ENCODE peak calls at places on chromosomes 4 and X, in nine cellular contexts. Y, W, T, S, K, D, G, L and R are unnamed samples.

GRCh38 chr4:3807861-3808521 is 41.8 kb downstream of the ADRA2C start:
- DNase-seq in L (no peak), W (no peak), G (no peak), D (no peak), K (no peak), T (no peak), S (peak), Y (no peak), R (no peak)

GRCh38 chrX:104411800-104412199 is 154.2 kb upstream of the IL1RAPL2 start:
- DNase-seq in W (no peak), G (no peak), Y (no peak), L (no peak), K (no peak), D (no peak), T (no peak), S (no peak), R (no peak)

GRCh38 chr4:23455482-23455881 is 434.4 kb downstream of the PPARGC1A start:
- DNase-seq in W (no peak), Y (peak), D (no peak), K (no peak), G (peak), L (peak), S (peak), T (no peak), R (no peak)

GRCh38 chrX:40083120-40083978 is 14.4 kb downstream of the BCOR start:
- DNase-seq in S (peak), K (no peak), D (no peak), G (no peak), T (no peak), Y (no peak), W (no peak), L (no peak), R (no peak)

GRCh38 chrX:78708171-78708570 is 39.3 kb upstream of the LPAR4 start:
- DNase-seq in L (peak), W (no peak), K (no peak), Y (peak), D (peak), T (no peak), G (peak), S (peak), R (no peak)

GRCh38 chr4:74661427-74662171 is 132.7 kb downstream of the BTC start:
- DNase-seq in G (peak), D (peak), T (no peak), Y (peak), W (no peak), S (no peak), L (peak), K (no peak), R (no peak)

GRCh38 chrX:44874481-44875184 is 1.6 kb downstream of the KDM6A start:
- DNase-seq in T (no peak), W (peak), G (peak), K (no peak), L (peak), S (peak), D (peak), Y (peak), R (peak)

GRCh38 chr4:1033840-1034551 is 22.6 kb downstream of the FGFRL1 start:
- DNase-seq in S (peak), K (no peak), T (peak), L (peak), G (no peak), D (peak), Y (no peak), W (no peak), R (no peak)

GRCh38 chrX:42752730-42753129 is 25.2 kb downstream of the PPP1R2C start:
- DNase-seq in L (no peak), D (no peak), T (no peak), G (no peak), K (no peak), W (no peak), S (no peak), Y (no peak), R (no peak)

GRCh38 chr4:11230888-11231287 is 197.8 kb downstream of the HS3ST1 start:
- DNase-seq in G (no peak), Y (no peak), D (no peak), L (no peak), K (no peak), W (no peak), T (no peak), S (peak), R (no peak)

GRCh38 chr4:95362906-95363578 is 185.7 kb downstream of the UNC5C start:
- DNase-seq in K (no peak), G (no peak), D (peak), S (peak), Y (peak), W (no peak), L (peak), T (no peak), R (no peak)

GRCh38 chr4:152460488-152460887 is 75.4 kb downstream of the FBXW7 start:
- DNase-seq in D (peak), G (peak), K (no peak), S (no peak), W (no peak), L (peak), Y (peak), T (no peak), R (peak)

GRCh38 chr4:77082886-77083608 is 7.3 kb upstream of the CCNI start:
- DNase-seq in D (no peak), W (no peak), K (no peak), G (no peak), S (no peak), L (no peak), Y (no peak), T (no peak), R (no peak)

GRCh38 chrX:35890699-35891098 is 28.8 kb upstream of the CFAP47 start:
- DNase-seq in D (peak), S (peak), Y (peak), T (no peak), L (peak), W (no peak), G (peak), K (no peak), R (peak)

GRCh38 chr4:80125252-80126177 is 52.5 kb upstream of the ANTXR2 start:
- DNase-seq in S (no peak), Y (peak), K (no peak), T (no peak), W (peak), D (peak), G (peak), L (peak), R (peak)

GRCh38 chr4:30416547-30416946 is 303.6 kb upstream of the PCDH7 start:
- DNase-seq in W (no peak), S (no peak), Y (no peak), T (no peak), K (no peak), L (no peak), D (no peak), G (no peak), R (no peak)

GRCh38 chrX:153769865-153770605 is 6.0 kb downstream of the PLXNB3 start:
- DNase-seq in T (peak), L (no peak), W (no peak), G (no peak), Y (no peak), D (no peak), S (peak), K (no peak), R (no peak)

GRCh38 chr4:107131295-107131694 is 95.2 kb upstream of the DKK2 start:
- DNase-seq in G (peak), Y (no peak), T (no peak), D (peak), K (no peak), L (peak), W (no peak), S (no peak), R (no peak)

GRCh38 chrX:15790766-15791380 is 589 bp downstream of the ZRSR2 start:
- DNase-seq in G (peak), W (no peak), D (peak), S (no peak), Y (no peak), T (no peak), L (peak), K (no peak), R (no peak)

GRCh38 chr4:169663894-169664293 is 43.5 kb downstream of the CLCN3 start:
- DNase-seq in G (peak), S (no peak), Y (no peak), D (peak), K (no peak), W (no peak), L (peak), T (no peak), R (peak)

GRCh38 chr4:188986271-188986689 is 847.0 kb downstream of the TRIML1 start:
- DNase-seq in D (peak), T (no peak), G (peak), Y (no peak), L (no peak), K (no peak), S (no peak), W (no peak), R (no peak)

GRCh38 chr4:80335554-80336358 is at the start of gene CFAP299:
- DNase-seq in L (peak), S (peak), K (peak), T (peak), G (peak), Y (peak), D (peak), W (peak), R (peak)

GRCh38 chr4:71729856-71730255 is 54.0 kb downstream of the GC start:
- DNase-seq in S (peak), T (no peak), L (no peak), G (no peak), Y (no peak), K (no peak), W (no peak), D (no peak), R (no peak)

GRCh38 chrX:66731398-66731797 is 92.5 kb upstream of the EDA2R start:
- DNase-seq in D (peak), G (peak), S (no peak), T (no peak), W (no peak), L (peak), Y (peak), K (no peak), R (peak)

GRCh38 chr4:113499166-113499565 is 262.4 kb downstream of the CAMK2D start:
- DNase-seq in K (no peak), L (no peak), G (no peak), S (no peak), W (no peak), T (no peak), D (no peak), Y (no peak), R (no peak)

GRCh38 chr4:174209296-174209695 is 74.2 kb downstream of the FBXO8 start:
- DNase-seq in K (no peak), W (no peak), T (no peak), G (no peak), L (peak), S (no peak), D (no peak), Y (no peak), R (no peak)

GRCh38 chr4:52052475-52052780 is 1.3 kb downstream of the SPATA18 start:
- DNase-seq in G (peak), K (no peak), S (no peak), D (no peak), Y (no peak), T (no peak), W (no peak), L (peak), R (no peak)

GRCh38 chr4:151107063-151107462 is 7.6 kb downstream of the RPS3A start:
- DNase-seq in G (no peak), L (no peak), T (no peak), W (no peak), D (no peak), K (no peak), Y (no peak), S (no peak), R (no peak)

GRCh38 chrX:53262918-53263394 is 18.4 kb downstream of the IQSEC2 start:
- DNase-seq in G (peak), T (no peak), Y (peak), W (no peak), S (no peak), L (peak), D (peak), K (no peak), R (peak)

GRCh38 chr4:100348472-100348871 is 158.2 kb upstream of the DDIT4L start:
- DNase-seq in G (peak), L (peak), K (no peak), T (no peak), D (peak), Y (peak), W (no peak), S (no peak), R (peak)

GRCh38 chrX:40468033-40468979 is 112.5 kb upstream of the ATP6AP2 start:
- DNase-seq in W (no peak), D (peak), L (peak), Y (peak), T (peak), S (peak), K (no peak), G (peak), R (peak)

GRCh38 chrX:78384486-78384885 is 57.1 kb upstream of the CYSLTR1 start:
- DNase-seq in D (no peak), K (no peak), W (no peak), T (no peak), G (peak), L (no peak), Y (no peak), S (no peak), R (no peak)

GRCh38 chr4:156892695-156893211 is 78.8 kb downstream of the PDGFC start:
- DNase-seq in W (no peak), D (no peak), L (no peak), G (peak), K (no peak), Y (peak), S (no peak), T (no peak), R (no peak)

GRCh38 chrX:111098874-111099273 is 2.9 kb downstream of the PAK3 start:
- DNase-seq in D (peak), L (peak), W (peak), T (peak), S (peak), G (no peak), K (peak), Y (peak), R (no peak)